ENCODE peak calls at places on chromosomes 7 and 10, in nine cellular contexts. N is HepG2, B is psoas muscle, F is progenitor cell of endocrine pancreas, S is A549, D is B cell, A is upper lobe of left lung, Z is endothelial cell, X is lower lobe of right lung. U is an unnamed sample.

GRCh38 chr10:46522295-46523118 is 34.0 kb downstream of the GPRIN2 start:
- DNase-seq in N (no peak), B (no peak), F (no peak), S (no peak), D (no peak), A (no peak), Z (no peak), X (peak), U (no peak)

GRCh38 chr10:90969947-90970673 is 49.2 kb upstream of the ANKRD1 start:
- DNase-seq in N (peak), B (no peak), F (no peak), S (peak), D (no peak), A (no peak), Z (no peak), X (no peak), U (no peak)

GRCh38 chr10:43186150-43186549 is 47.9 kb downstream of the CSGALNACT2 start:
- DNase-seq in N (no peak), B (no peak), F (no peak), S (no peak), D (no peak), A (no peak), Z (no peak), X (no peak), U (no peak)

GRCh38 chr7:112255388-112255720 is 48.9 kb downstream of the ZNF277 start:
- DNase-seq in N (no peak), B (no peak), F (no peak), S (no peak), D (no peak), A (no peak), Z (no peak), X (no peak), U (no peak)

GRCh38 chr7:23597064-23597907 is at the start of gene CCDC126:
- DNase-seq in N (peak), B (peak), F (peak), S (peak), D (peak), A (peak), Z (peak), X (peak), U (peak)

GRCh38 chr10:15367296-15367830 is 3.7 kb downstream of the FAM171A1 start:
- DNase-seq in N (peak), B (no peak), F (no peak), S (no peak), D (no peak), A (no peak), Z (no peak), X (no peak), U (no peak)

GRCh38 chr7:136728945-136729344 is 139.5 kb upstream of the CHRM2 start:
- DNase-seq in N (no peak), B (no peak), F (no peak), S (peak), D (no peak), A (no peak), Z (no peak), X (no peak), U (no peak)

GRCh38 chr10:33276282-33276923 is 58.1 kb downstream of the NRP1 start:
- DNase-seq in N (no peak), B (no peak), F (no peak), S (peak), D (no peak), A (no peak), Z (no peak), X (no peak), U (no peak)

GRCh38 chr10:100634034-100634433 is 98.3 kb downstream of the HIF1AN start:
- DNase-seq in N (no peak), B (no peak), F (no peak), S (no peak), D (no peak), A (no peak), Z (no peak), X (no peak), U (no peak)

GRCh38 chr7:150362989-150363769 is 5.4 kb upstream of the REPIN1 start:
- DNase-seq in N (no peak), B (no peak), F (no peak), S (no peak), D (no peak), A (no peak), Z (no peak), X (no peak), U (no peak)

GRCh38 chr10:14087585-14087984 is 243.1 kb downstream of the FRMD4A start:
- DNase-seq in N (no peak), B (no peak), F (no peak), S (no peak), D (no peak), A (no peak), Z (no peak), X (no peak), U (no peak)

GRCh38 chr10:5951167-5951711 is 26.1 kb downstream of the IL15RA start:
- DNase-seq in N (no peak), B (peak), F (no peak), S (no peak), D (no peak), A (no peak), Z (no peak), X (peak), U (no peak)

GRCh38 chr10:17238445-17239275 is 10.6 kb downstream of the VIM start:
- DNase-seq in N (no peak), B (no peak), F (no peak), S (peak), D (no peak), A (no peak), Z (peak), X (no peak), U (no peak)

GRCh38 chr10:14219411-14219810 is 111.3 kb downstream of the FRMD4A start:
- DNase-seq in N (no peak), B (no peak), F (no peak), S (no peak), D (no peak), A (no peak), Z (no peak), X (no peak), U (no peak)

GRCh38 chr10:22325272-22325947 is 4.5 kb downstream of the BMI1 start:
- DNase-seq in N (peak), B (peak), F (peak), S (peak), D (peak), A (peak), Z (peak), X (peak), U (peak)

GRCh38 chr10:132627736-132628512 is 90.3 kb downstream of the INPP5A start:
- DNase-seq in N (no peak), B (peak), F (no peak), S (no peak), D (peak), A (no peak), Z (no peak), X (peak), U (no peak)

GRCh38 chr10:91313761-91314520 is 93.5 kb downstream of the PCGF5 start:
- DNase-seq in N (no peak), B (no peak), F (no peak), S (no peak), D (no peak), A (no peak), Z (no peak), X (no peak), U (no peak)

GRCh38 chr10:78371118-78371517 is 337.5 kb downstream of the RPS24 start:
- DNase-seq in N (no peak), B (no peak), F (no peak), S (no peak), D (no peak), A (no peak), Z (no peak), X (no peak), U (no peak)

GRCh38 chr7:135185471-135186260 is 15.2 kb upstream of the CYREN start:
- DNase-seq in N (no peak), B (no peak), F (no peak), S (no peak), D (no peak), A (no peak), Z (no peak), X (no peak), U (no peak)

GRCh38 chr10:48439581-48440041 is 133.1 kb downstream of the MAPK8 start:
- DNase-seq in N (peak), B (no peak), F (peak), S (no peak), D (no peak), A (no peak), Z (no peak), X (peak), U (no peak)

GRCh38 chr7:116899308-116899707 is 36.9 kb downstream of the CAPZA2 start:
- DNase-seq in N (no peak), B (no peak), F (no peak), S (no peak), D (no peak), A (no peak), Z (no peak), X (no peak), U (no peak)

GRCh38 chr7:727104-727805 is at the start of gene PRKAR1B:
- DNase-seq in N (no peak), B (no peak), F (no peak), S (peak), D (no peak), A (peak), Z (no peak), X (peak), U (no peak)

GRCh38 chr10:127464561-127464960 is 84.5 kb upstream of the NPS start:
- DNase-seq in N (no peak), B (no peak), F (no peak), S (no peak), D (no peak), A (no peak), Z (no peak), X (no peak), U (no peak)

GRCh38 chr10:79023489-79024162 is 45.1 kb upstream of the ZMIZ1 start:
- DNase-seq in N (no peak), B (peak), F (no peak), S (no peak), D (peak), A (no peak), Z (no peak), X (peak), U (no peak)

GRCh38 chr10:104123397-104123796 is 1.4 kb downstream of the SFR1 start:
- DNase-seq in N (no peak), B (no peak), F (no peak), S (peak), D (no peak), A (no peak), Z (no peak), X (no peak), U (no peak)

GRCh38 chr10:78572565-78572964 is 496.2 kb upstream of the ZMIZ1 start:
- DNase-seq in N (no peak), B (peak), F (no peak), S (no peak), D (peak), A (no peak), Z (no peak), X (no peak), U (no peak)

GRCh38 chr10:1414893-1415292 is 322.4 kb downstream of the ADARB2 start:
- DNase-seq in N (no peak), B (no peak), F (no peak), S (no peak), D (no peak), A (no peak), Z (no peak), X (no peak), U (no peak)

GRCh38 chr7:1020849-1021251 is 23.5 kb upstream of the GPR146 start:
- DNase-seq in N (no peak), B (peak), F (no peak), S (no peak), D (no peak), A (peak), Z (no peak), X (no peak), U (no peak)

GRCh38 chr7:129368389-129368986 is 65.7 kb upstream of the STRIP2 start:
- DNase-seq in N (no peak), B (no peak), F (no peak), S (no peak), D (peak), A (no peak), Z (peak), X (no peak), U (no peak)

GRCh38 chr7:72019436-72019835 is 392.7 kb downstream of the CALN1 start:
- DNase-seq in N (no peak), B (no peak), F (no peak), S (no peak), D (no peak), A (no peak), Z (no peak), X (no peak), U (no peak)

GRCh38 chr10:62261666-62262065 is 7.0 kb downstream of the RTKN2 start:
- DNase-seq in N (no peak), B (no peak), F (no peak), S (no peak), D (no peak), A (no peak), Z (no peak), X (no peak), U (no peak)

GRCh38 chr10:8908013-8908412 is 853.5 kb downstream of the GATA3 start:
- DNase-seq in N (no peak), B (no peak), F (no peak), S (no peak), D (no peak), A (no peak), Z (peak), X (no peak), U (no peak)
- TF ChIP-seq CTCF in N (no peak), B (no peak), F (no peak), S (no peak), D (no peak), A (no peak), Z (no peak), X (no peak), U (no peak)

DNA sequence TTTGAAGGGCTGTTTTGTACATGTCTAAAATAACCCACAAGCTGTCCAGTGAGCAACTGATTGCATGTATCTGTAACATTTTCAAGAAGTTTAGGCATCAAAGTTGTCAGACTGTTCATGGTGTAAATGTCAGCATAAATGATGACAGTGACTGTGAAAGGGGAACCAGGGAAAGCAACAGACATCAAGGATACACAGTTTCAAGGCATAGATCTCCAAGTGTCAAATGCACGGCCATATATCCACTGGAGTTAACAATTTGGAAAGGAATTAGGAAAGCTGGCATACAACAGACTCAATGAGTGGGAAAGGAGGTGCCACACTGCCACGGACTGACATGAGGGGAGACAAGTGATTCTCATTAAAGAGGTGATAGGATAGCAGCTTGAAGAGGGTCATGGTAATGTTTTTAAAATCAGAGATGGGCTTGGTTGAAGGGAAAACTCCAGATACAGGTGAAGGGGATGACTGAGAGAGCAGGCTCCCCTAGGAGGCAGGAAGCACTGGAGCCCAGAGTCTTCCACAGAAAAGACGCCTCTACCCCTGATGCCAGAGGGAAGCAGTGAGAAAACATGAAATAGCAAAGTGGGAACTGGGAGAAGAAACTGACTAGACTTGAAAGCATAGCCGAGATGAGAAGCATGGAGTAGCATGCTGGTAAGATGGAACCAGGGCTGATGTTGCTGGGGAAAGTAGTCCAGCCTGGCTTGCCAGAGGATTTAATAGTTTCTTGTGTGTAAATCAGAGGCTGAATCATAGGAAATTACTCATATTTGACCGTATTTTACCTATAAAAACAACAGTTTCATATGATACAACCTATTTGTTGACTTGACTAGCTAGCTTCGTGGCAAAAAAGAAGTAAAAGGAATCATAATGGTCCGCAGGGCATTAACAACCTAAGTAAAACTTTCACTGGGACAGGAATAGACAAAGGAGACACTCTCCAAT is 18.6 kb downstream of the NSMCE4A start:
- DNase-seq in N (no peak), B (no peak), F (no peak), S (no peak), D (no peak), A (no peak), Z (no peak), X (no peak), U (no peak)
- TF ChIP-seq CTCF in N (no peak), B (no peak), F (no peak), S (no peak), D (no peak), A (no peak), Z (no peak), X (no peak), U (no peak)

GRCh38 chr10:93222876-93223275 is 149.2 kb downstream of the CYP26A1 start:
- DNase-seq in N (no peak), B (no peak), F (no peak), S (no peak), D (no peak), A (no peak), Z (no peak), X (no peak), U (no peak)
- TF ChIP-seq CTCF in N (no peak), B (no peak), F (no peak), S (no peak), D (no peak), A (no peak), Z (no peak), X (no peak), U (no peak)

GRCh38 chr7:19587291-19587690 is 121.5 kb downstream of the POLR1F start:
- DNase-seq in N (no peak), B (no peak), F (no peak), S (peak), D (no peak), A (no peak), Z (no peak), X (no peak), U (no peak)
- TF ChIP-seq CTCF in N (no peak), B (no peak), F (peak), S (no peak), D (no peak), A (no peak), Z (no peak), X (no peak), U (no peak)

DNA sequence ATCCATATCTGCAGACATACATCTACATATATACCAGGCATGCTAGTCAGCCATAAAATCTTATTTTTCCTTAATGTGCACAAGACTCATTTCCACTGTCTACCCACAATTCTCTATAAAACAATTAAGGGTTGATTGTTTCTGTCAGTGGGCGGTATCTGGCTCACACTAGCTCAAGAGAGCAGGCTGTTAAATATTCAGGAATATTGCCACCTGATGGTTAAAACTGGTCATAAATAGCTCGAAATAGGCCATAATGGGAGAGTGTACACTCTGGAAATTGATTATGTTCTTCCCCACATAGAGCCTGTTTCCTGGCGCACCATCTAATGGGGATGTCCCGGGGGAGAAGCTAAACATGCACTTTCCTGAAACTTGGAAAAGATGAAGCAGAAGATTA is 620.6 kb upstream of the ANKRD30A start:
- DNase-seq in N (no peak), B (no peak), F (no peak), S (no peak), D (no peak), A (no peak), Z (no peak), X (no peak), U (no peak)
- TF ChIP-seq CTCF in N (no peak), B (no peak), F (no peak), S (no peak), D (no peak), A (no peak), Z (no peak), X (no peak), U (no peak)

GRCh38 chr10:88833722-88834121 is 17.9 kb downstream of the ANKRD22 start:
- DNase-seq in N (no peak), B (no peak), F (no peak), S (no peak), D (no peak), A (no peak), Z (no peak), X (no peak), U (no peak)

GRCh38 chr10:88838766-88839165 is 12.9 kb downstream of the ANKRD22 start:
- DNase-seq in N (no peak), B (no peak), F (no peak), S (no peak), D (no peak), A (no peak), Z (no peak), X (no peak), U (no peak)

GRCh38 chr10:88835095-88835909 is 16.3 kb downstream of the ANKRD22 start:
- DNase-seq in N (peak), B (peak), F (peak), S (peak), D (peak), A (no peak), Z (peak), X (peak), U (peak)

GRCh38 chr10:88833156-88833555 is 18.5 kb downstream of the ANKRD22 start:
- DNase-seq in N (no peak), B (no peak), F (no peak), S (no peak), D (no peak), A (no peak), Z (no peak), X (no peak), U (no peak)

DNA sequence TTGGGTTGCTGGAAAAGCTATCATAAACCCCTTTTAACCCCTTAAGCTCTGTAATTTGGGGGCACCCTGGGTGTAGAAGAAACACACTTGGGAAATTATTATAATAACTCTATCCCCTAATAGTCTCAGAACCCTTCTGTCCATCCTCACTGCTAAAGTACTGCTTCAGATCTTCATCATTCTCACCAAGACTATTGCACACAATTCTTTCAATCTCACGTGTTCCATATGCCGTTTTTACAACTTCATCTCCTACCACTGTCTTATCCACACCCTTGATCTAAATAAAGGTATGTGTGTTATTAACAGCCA is 15.8 kb downstream of the ANKRD22 start:
- DNase-seq in N (no peak), B (no peak), F (no peak), S (no peak), D (no peak), A (no peak), Z (no peak), X (no peak), U (no peak)
- TF ChIP-seq CTCF in N (no peak), B (no peak), F (no peak), S (no peak), D (peak), A (peak), Z (peak), X (no peak), U (no peak)

DNA sequence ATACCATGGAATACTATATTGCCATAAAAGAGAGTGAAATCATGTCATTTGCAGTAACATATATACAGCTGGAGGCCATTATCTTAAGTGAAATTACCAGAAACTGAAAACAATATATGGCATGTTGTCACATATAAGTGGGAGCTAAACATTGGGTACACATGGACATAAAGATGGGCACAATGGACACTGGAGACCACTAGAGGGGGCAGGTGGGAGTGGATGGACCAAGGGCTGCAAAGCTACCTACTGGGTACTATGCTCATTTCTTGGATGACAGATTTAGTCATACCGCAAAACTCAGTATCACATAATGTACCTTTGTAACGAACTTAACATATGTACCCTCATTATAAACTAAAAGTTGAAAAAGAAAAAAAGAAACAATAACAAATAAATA is 1167.6 kb downstream of the NXPH1 start:
- DNase-seq in N (no peak), B (no peak), F (no peak), S (peak), D (no peak), A (no peak), Z (peak), X (no peak), U (no peak)
- TF ChIP-seq CTCF in N (no peak), B (no peak), F (peak), S (no peak), D (no peak), A (no peak), Z (peak), X (no peak), U (no peak)